ENCODE peak calls at places on chromosomes 3 and 15, in seven cellular contexts. P is mesenchymal stem cell, J is GM23248, Y is ecto neural progenitor cell, L is Caki2, M is fibroblast of lung, K is WTC11. E is an unnamed sample.

GRCh38 chr3:46684881-46685280 is 8.6 kb downstream of the ALS2CL start:
- DNase-seq in P (no peak), L (no peak), Y (no peak), K (no peak), J (peak; percentile 56), M (no peak), E (no peak)

GRCh38 chr3:179604336-179605078 is at the start of the genes MRPL47 and NDUFB5:
- DNase-seq in K (peak; percentile 91), M (peak; percentile 98), J (peak; percentile 99), Y (peak; percentile 92), L (peak; percentile 95), P (peak; percentile 98), E (peak; percentile 99)

GRCh38 chr3:33315826-33316225 is 38.6 kb downstream of the FBXL2 start:
- DNase-seq in L (no peak), Y (no peak), P (peak; percentile 30), K (no peak), M (peak; percentile 36), J (peak; percentile 62), E (no peak)

GRCh38 chr3:17894434-17895060 is 152.1 kb upstream of the TBC1D5 start:
- DNase-seq in P (peak; percentile 27), K (peak; percentile 75), J (peak; percentile 64), L (no peak), M (peak; percentile 60), Y (peak; percentile 72), E (no peak)

GRCh38 chr3:6781103-6781502 is 79.8 kb upstream of the GRM7 start:
- DNase-seq in K (no peak), P (no peak), Y (no peak), M (no peak), J (no peak), L (no peak), E (no peak)

GRCh38 chr15:84653584-84653909 is 536 bp downstream of the WDR73 start:
- DNase-seq in M (no peak), Y (no peak), J (no peak), K (no peak), P (no peak), L (no peak), E (no peak)

GRCh38 chr3:134374791-134375541 is 719 bp upstream of the AMOTL2 start:
- DNase-seq in Y (no peak), P (peak; percentile 73), M (no peak), K (peak; percentile 85), L (peak; percentile 93), J (no peak), E (peak; percentile 69)

GRCh38 chr3:192422321-192422997 is 304.9 kb downstream of the FGF12 start:
- DNase-seq in M (peak; percentile 29), L (peak; percentile 35), J (peak; percentile 8), P (no peak), K (no peak), Y (no peak), E (no peak)

GRCh38 chr3:15015456-15015855 is 49.7 kb downstream of the MRPS25 start:
- DNase-seq in P (no peak), Y (no peak), M (no peak), K (no peak), J (peak; percentile 7), L (no peak), E (no peak)

GRCh38 chr3:149026718-149027117 is 35.4 kb downstream of the GYG1 start:
- DNase-seq in J (no peak), P (no peak), L (no peak), K (no peak), M (no peak), Y (no peak), E (no peak)

GRCh38 chr3:65831733-65832425 is 206.8 kb downstream of the MAGI1 start:
- DNase-seq in P (no peak), J (peak; percentile 90), K (no peak), L (no peak), Y (no peak), M (peak; percentile 83), E (no peak)

GRCh38 chr3:152349397-152349796 is 80.7 kb downstream of the MBNL1 start:
- DNase-seq in Y (no peak), L (no peak), M (peak; percentile 41), K (no peak), J (peak; percentile 68), P (no peak), E (no peak)

GRCh38 chr15:58440181-58440910 is 8.6 kb downstream of the LIPC start:
- DNase-seq in Y (no peak), P (peak; percentile 61), J (peak; percentile 65), K (no peak), L (peak; percentile 93), M (no peak), E (no peak)

GRCh38 chr3:31234143-31234542 is 298.6 kb upstream of the STT3B start:
- DNase-seq in K (no peak), P (no peak), J (no peak), Y (no peak), M (no peak), L (no peak), E (no peak)

GRCh38 chr3:112646623-112647022 is 5.7 kb upstream of the CCDC80 start:
- DNase-seq in M (no peak), J (no peak), L (no peak), Y (no peak), P (no peak), K (no peak), E (no peak)

GRCh38 chr3:13077431-13078157 is 4.4 kb upstream of the IQSEC1 start:
- DNase-seq in Y (no peak), P (peak; percentile 6), M (no peak), L (no peak), K (no peak), J (peak; percentile 59), E (peak; percentile 59)

GRCh38 chr3:156919818-156920217 is 93.7 kb downstream of the LEKR1 start:
- DNase-seq in L (no peak), P (no peak), J (no peak), Y (no peak), K (no peak), M (no peak), E (no peak)

GRCh38 chr3:71428841-71429609 is 154.5 kb downstream of the FOXP1 start:
- DNase-seq in M (peak; percentile 48), P (no peak), L (peak; percentile 55), K (no peak), Y (no peak), J (peak; percentile 68), E (peak; percentile 42)

GRCh38 chr3:54891540-54891897 is 36.3 kb downstream of the LRTM1 start:
- DNase-seq in L (peak; percentile 91), K (no peak), M (peak; percentile 95), P (peak; percentile 95), Y (peak; percentile 55), J (peak; percentile 99), E (peak; percentile 53)

GRCh38 chr3:173275740-173276139 is 121.8 kb upstream of the NLGN1 start:
- DNase-seq in L (no peak), K (peak; percentile 46), M (no peak), Y (no peak), J (no peak), P (no peak), E (no peak)

GRCh38 chr3:189953551-189953950 is 167.1 kb downstream of the P3H2 start:
- DNase-seq in Y (no peak), L (no peak), K (no peak), P (no peak), M (peak; percentile 29), J (no peak), E (no peak)

GRCh38 chr15:101027273-101027901 is 108.2 kb downstream of the LRRK1 start:
- DNase-seq in P (no peak), K (no peak), M (no peak), L (no peak), J (no peak), Y (peak; percentile 30), E (peak; percentile 5)

GRCh38 chr3:150278843-150279341 is 129.2 kb upstream of the TSC22D2 start:
- DNase-seq in P (no peak), L (no peak), Y (no peak), K (peak; percentile 19), J (no peak), M (no peak), E (no peak)

GRCh38 chr3:126668450-126669401 is 13.8 kb upstream of the TXNRD3 start:
- DNase-seq in P (no peak), M (no peak), K (no peak), J (no peak), Y (no peak), L (no peak), E (no peak)

GRCh38 chr3:149771652-149772271 is 19.5 kb upstream of the COMMD2 start:
- DNase-seq in J (peak; percentile 71), P (peak; percentile 52), M (peak; percentile 47), L (peak; percentile 29), Y (peak; percentile 62), K (peak; percentile 74), E (peak; percentile 22)

GRCh38 chr15:40928975-40929729 is at the start of gene DLL4:
- DNase-seq in J (peak; percentile 57), L (peak; percentile 82), M (peak; percentile 52), K (peak; percentile 84), Y (peak; percentile 80), P (peak; percentile 91), E (peak; percentile 91)

GRCh38 chr3:141454906-141455602 is 31.8 kb upstream of the RASA2 start:
- DNase-seq in Y (no peak), J (peak; percentile 92), L (peak; percentile 65), M (peak; percentile 86), P (peak; percentile 86), K (peak; percentile 17), E (peak; percentile 60)

GRCh38 chr3:113629941-113630340 is 66.5 kb downstream of the USF3 start:
- DNase-seq in P (no peak), J (peak; percentile 4), M (no peak), K (no peak), L (no peak), Y (no peak), E (no peak)

GRCh38 chr3:146142757-146143156 is 18.2 kb downstream of the PLOD2 start:
- DNase-seq in P (peak; percentile 89), M (peak; percentile 81), J (peak; percentile 60), K (no peak), Y (no peak), L (no peak), E (no peak)

GRCh38 chr15:70362350-70362749 is 264.6 kb upstream of the TLE3 start:
- DNase-seq in Y (peak; percentile 48), J (no peak), L (no peak), P (no peak), K (no peak), M (no peak), E (no peak)

GRCh38 chr15:92714071-92714456 is 58.5 kb upstream of the FAM174B start:
- DNase-seq in Y (peak; percentile 55), J (peak; percentile 66), K (peak; percentile 40), L (no peak), M (peak; percentile 46), P (no peak), E (peak; percentile 14)

GRCh38 chr3:143307613-143308183 is 188.1 kb downstream of the CHST2 start:
- DNase-seq in L (peak; percentile 90), K (no peak), P (peak; percentile 93), M (peak; percentile 24), J (peak; percentile 19), Y (no peak), E (no peak)

GRCh38 chr3:181860243-181860642 is 148.5 kb downstream of the SOX2 start:
- DNase-seq in J (no peak), Y (no peak), K (no peak), M (no peak), P (no peak), L (no peak), E (no peak)

GRCh38 chr3:100637197-100637631 is 27.8 kb downstream of the ADGRG7 start:
- DNase-seq in K (no peak), J (peak; percentile 44), M (no peak), Y (no peak), P (peak; percentile 10), L (no peak), E (no peak)

GRCh38 chr3:42755681-42756578 is 17.1 kb downstream of the CCDC13 start:
- DNase-seq in M (peak; percentile 59), L (no peak), Y (no peak), J (peak; percentile 65), K (peak; percentile 59), P (peak; percentile 23), E (no peak)

GRCh38 chr15:101169457-101170071 is 82.3 kb downstream of the CHSY1 start:
- DNase-seq in J (peak; percentile 40), P (no peak), M (no peak), K (no peak), L (no peak), Y (no peak), E (no peak)

GRCh38 chr15:78320173-78320572 is 20.0 kb upstream of the CRABP1 start:
- DNase-seq in M (no peak), Y (no peak), L (no peak), P (no peak), J (no peak), K (no peak), E (peak; percentile 8)

GRCh38 chr15:57321973-57322601 is 54.2 kb upstream of the CGNL1 start:
- DNase-seq in Y (no peak), J (no peak), P (no peak), L (no peak), K (no peak), M (no peak), E (peak; percentile 87)